ENCODE peak calls at places on chromosomes 16 and 17, in eight cellular contexts. I, M, U, D, V, O, F and G are unnamed samples.
A peak's percentile ranks its signal among the peaks of the same experiment; 100 is the strongest.

GRCh38 chr16:57058291-57058861 is 34.0 kb upstream of the CPNE2 start:
- DNase-seq in I (no peak), M (no peak), U (no peak), D (no peak), V (no peak), O (no peak), F (no peak), G (no peak)

GRCh38 chr17:73255671-73256181 is 6.0 kb downstream of the CPSF4L start:
- DNase-seq in I (peak; percentile 63), M (peak; percentile 68), U (peak; percentile 67), D (peak; percentile 78), V (peak; percentile 67), O (no peak), F (peak; percentile 61), G (peak; percentile 53)

GRCh38 chr17:74201250-74201649 is 2.2 kb upstream of the RPL38 start:
- DNase-seq in I (no peak), M (peak; percentile 40), U (no peak), D (peak; percentile 52), V (no peak), O (no peak), F (peak; percentile 80), G (no peak)

GRCh38 chr16:46830417-46830901 is 521 bp downstream of the C16orf87 start:
- DNase-seq in I (no peak), M (peak; percentile 51), U (no peak), D (peak; percentile 59), V (no peak), O (no peak), F (peak; percentile 14), G (no peak)

GRCh38 chr17:31374503-31374902 is 17.0 kb upstream of the RAB11FIP4 start:
- DNase-seq in I (no peak), M (no peak), U (no peak), D (no peak), V (no peak), O (no peak), F (no peak), G (no peak)

GRCh38 chr17:57279432-57279831 is 23.1 kb downstream of the MSI2 start:
- DNase-seq in I (no peak), M (no peak), U (no peak), D (peak; percentile 29), V (no peak), O (no peak), F (no peak), G (no peak)

GRCh38 chr16:35753559-35754390 is 2294.4 kb downstream of the TP53TG3F start:
- DNase-seq in I (no peak), M (no peak), U (no peak), D (peak; percentile 4), V (no peak), O (no peak), F (no peak), G (no peak)

GRCh38 chr16:19882641-19883040 is 2.0 kb downstream of the GPRC5B start:
- DNase-seq in I (no peak), M (no peak), U (no peak), D (no peak), V (no peak), O (no peak), F (no peak), G (no peak)

GRCh38 chr17:58436805-58437239 is 19.5 kb upstream of the RNF43 start:
- DNase-seq in I (no peak), M (no peak), U (no peak), D (no peak), V (no peak), O (no peak), F (no peak), G (no peak)

GRCh38 chr17:50949128-50950001 is 83.2 kb upstream of the TOB1 start:
- DNase-seq in I (no peak), M (no peak), U (no peak), D (no peak), V (no peak), O (peak; percentile 57), F (no peak), G (no peak)

GRCh38 chr17:33163827-33164555 is 129.1 kb downstream of the ASIC2 start:
- DNase-seq in I (no peak), M (no peak), U (no peak), D (no peak), V (no peak), O (no peak), F (no peak), G (no peak)

GRCh38 chr16:72936408-72936807 is 111.5 kb downstream of the ZFHX3 start:
- DNase-seq in I (no peak), M (no peak), U (peak; percentile 76), D (no peak), V (no peak), O (no peak), F (no peak), G (no peak)

GRCh38 chr17:76831316-76831715 is 36.9 kb upstream of the MGAT5B start:
- DNase-seq in I (no peak), M (no peak), U (no peak), D (no peak), V (no peak), O (peak; percentile 18), F (no peak), G (no peak)

GRCh38 chr17:53627511-53627910 is 195.2 kb upstream of the KIF2B start:
- DNase-seq in I (no peak), M (no peak), U (no peak), D (peak; percentile 52), V (peak; percentile 35), O (no peak), F (peak; percentile 73), G (no peak)

GRCh38 chr16:56352351-56353053 is 72.8 kb downstream of the AMFR start:
- DNase-seq in I (no peak), M (no peak), U (no peak), D (no peak), V (no peak), O (no peak), F (no peak), G (no peak)

GRCh38 chr16:57570301-57571070 is 28.0 kb downstream of the ADGRG5 start:
- DNase-seq in I (no peak), M (no peak), U (no peak), D (no peak), V (no peak), O (peak; percentile 2), F (no peak), G (no peak)

GRCh38 chr17:20998571-20999043 is 44.2 kb downstream of the USP22 start:
- DNase-seq in I (no peak), M (no peak), U (no peak), D (no peak), V (no peak), O (no peak), F (peak; percentile 28), G (no peak)

GRCh38 chr16:11257131-11257938 is 1.3 kb upstream of the SOCS1 start:
- DNase-seq in I (no peak), M (peak; percentile 85), U (peak; percentile 78), D (peak; percentile 92), V (peak; percentile 87), O (peak; percentile 72), F (peak; percentile 90), G (peak; percentile 79)

GRCh38 chr17:77607606-77608005 is 350.9 kb upstream of the TNRC6C start:
- DNase-seq in I (no peak), M (no peak), U (no peak), D (no peak), V (no peak), O (no peak), F (no peak), G (no peak)

GRCh38 chr17:58513913-58514794 is at the start of gene MTMR4:
- DNase-seq in I (peak; percentile 70), M (peak; percentile 93), U (peak; percentile 90), D (peak; percentile 96), V (peak; percentile 92), O (peak; percentile 80), F (peak; percentile 60), G (peak; percentile 73)

GRCh38 chr17:51667722-51668083 is 407.4 kb downstream of the UTP18 start:
- DNase-seq in I (no peak), M (no peak), U (no peak), D (no peak), V (no peak), O (no peak), F (no peak), G (no peak)

GRCh38 chr17:67671492-67671891 is 46.2 kb upstream of the NOL11 start:
- DNase-seq in I (no peak), M (peak; percentile 38), U (no peak), D (no peak), V (no peak), O (no peak), F (no peak), G (peak; percentile 26)

GRCh38 chr17:64063088-64063487 is 42.7 kb upstream of the ICAM2 start:
- DNase-seq in I (no peak), M (no peak), U (no peak), D (no peak), V (no peak), O (no peak), F (no peak), G (no peak)

GRCh38 chr16:55817236-55817912 is 15.5 kb downstream of the CES1 start:
- DNase-seq in I (no peak), M (no peak), U (no peak), D (no peak), V (no peak), O (no peak), F (peak; percentile 1), G (no peak)

GRCh38 chr16:71340406-71340805 is 18.1 kb upstream of the CALB2 start:
- DNase-seq in I (no peak), M (no peak), U (no peak), D (no peak), V (no peak), O (no peak), F (no peak), G (no peak)

GRCh38 chr16:79839851-79840321 is 239.3 kb upstream of the MAF start:
- DNase-seq in I (no peak), M (no peak), U (no peak), D (no peak), V (no peak), O (peak; percentile 28), F (no peak), G (no peak)

GRCh38 chr17:41428591-41429326 is 4.4 kb upstream of the KRT37 start:
- DNase-seq in I (no peak), M (no peak), U (no peak), D (no peak), V (no peak), O (no peak), F (no peak), G (no peak)

GRCh38 chr16:63057342-63057741 is 1021.1 kb upstream of the CDH8 start:
- DNase-seq in I (no peak), M (no peak), U (no peak), D (no peak), V (no peak), O (no peak), F (no peak), G (no peak)

GRCh38 chr17:47733047-47733413 is at the start of gene TBX21:
- DNase-seq in I (no peak), M (peak; percentile 90), U (peak; percentile 94), D (peak; percentile 60), V (peak; percentile 78), O (peak; percentile 39), F (peak; percentile 14), G (peak; percentile 25)

GRCh38 chr16:84925092-84925772 is 86.1 kb downstream of the ZDHHC7 start:
- DNase-seq in I (peak; percentile 55), M (peak; percentile 66), U (peak; percentile 87), D (peak; percentile 80), V (peak; percentile 74), O (no peak), F (peak; percentile 38), G (peak; percentile 23)

GRCh38 chr16:79580465-79581200 is 19.9 kb downstream of the MAF start:
- DNase-seq in I (no peak), M (no peak), U (no peak), D (no peak), V (no peak), O (no peak), F (no peak), G (no peak)

GRCh38 chr16:89709716-89710480 is 8.4 kb upstream of the SPATA2L start:
- DNase-seq in I (no peak), M (no peak), U (no peak), D (no peak), V (no peak), O (no peak), F (no peak), G (no peak)

GRCh38 chr16:55495616-55496289 is 13.1 kb upstream of the LPCAT2 start:
- DNase-seq in I (no peak), M (no peak), U (no peak), D (peak; percentile 76), V (no peak), O (no peak), F (peak; percentile 40), G (no peak)

GRCh38 chr17:40936437-40936971 is 942 bp downstream of the KRT23 start:
- DNase-seq in I (no peak), M (no peak), U (peak; percentile 35), D (no peak), V (no peak), O (peak; percentile 80), F (no peak), G (no peak)